ENCODE peak calls at places on chromosomes 11 and 22, in nine cellular contexts. N is stomach; S is ovary; U is coronary artery; X is Panc1; H is sigmoid colon; B is CD4-positive, CD25-positive, alpha-beta regulatory T cell; E is iPS DF 6.9; C is colonic mucosa. Y is an unnamed sample.

GRCh38 chr11:62889484-62890437 is 9.1 kb downstream of the SLC3A2 start:
- DNase-seq in X (peak), H (no peak), C (peak), E (no peak), S (no peak), B (no peak), N (no peak), U (no peak), Y (no peak)

GRCh38 chr11:35751664-35752061 is 89.1 kb downstream of the TRIM44 start:
- DNase-seq in C (no peak), B (no peak), S (no peak), H (no peak), E (no peak), X (no peak), U (no peak), N (no peak), Y (no peak)

GRCh38 chr11:82195251-82195650 is 538.4 kb downstream of the FAM181B start:
- DNase-seq in E (no peak), S (no peak), B (no peak), C (no peak), U (no peak), H (no peak), X (no peak), N (no peak), Y (no peak)

GRCh38 chr11:44726278-44727113 is at the start of gene TSPAN18:
- DNase-seq in S (peak), U (no peak), X (no peak), E (no peak), H (peak), C (peak), N (no peak), B (peak), Y (no peak)

GRCh38 chr22:38756631-38757463 is 1.0 kb upstream of the SUN2 start:
- DNase-seq in H (no peak), E (no peak), X (no peak), C (peak), U (no peak), S (no peak), N (no peak), B (peak), Y (no peak)

GRCh38 chr22:49302530-49302929 is 525.1 kb downstream of the BRD1 start:
- DNase-seq in S (peak), N (peak), C (no peak), E (no peak), U (peak), B (no peak), X (no peak), H (no peak), Y (no peak)

GRCh38 chr11:64870893-64871849 is 7.2 kb downstream of the EHD1 start:
- DNase-seq in X (no peak), S (no peak), C (peak), B (no peak), U (no peak), N (no peak), H (no peak), E (no peak), Y (no peak)

GRCh38 chr11:45805305-45806071 is 539 bp downstream of the SLC35C1 start:
- DNase-seq in H (peak), X (no peak), N (peak), E (no peak), C (no peak), S (peak), B (no peak), U (no peak), Y (no peak)

GRCh38 chr11:35523351-35523768 is 2.1 kb downstream of the PAMR1 start:
- DNase-seq in N (no peak), U (no peak), C (no peak), H (no peak), X (no peak), B (no peak), S (no peak), E (no peak), Y (peak)

GRCh38 chr11:13042873-13043338 is 33.8 kb downstream of the RASSF10 start:
- DNase-seq in U (no peak), X (no peak), S (no peak), N (no peak), H (no peak), E (no peak), C (no peak), B (no peak), Y (no peak)

GRCh38 chr11:35365961-35366360 is 53.4 kb downstream of the SLC1A2 start:
- DNase-seq in C (no peak), H (no peak), U (no peak), N (no peak), S (no peak), B (no peak), X (no peak), E (no peak), Y (no peak)

GRCh38 chr11:93517611-93518010 is 25.6 kb downstream of the SMCO4 start:
- DNase-seq in X (no peak), U (no peak), E (no peak), C (no peak), B (no peak), N (no peak), H (no peak), S (no peak), Y (no peak)

GRCh38 chr22:19631899-19632670 is 82.2 kb upstream of the SEPTIN5 start:
- DNase-seq in U (peak), E (no peak), X (no peak), N (no peak), H (peak), B (no peak), C (no peak), S (no peak), Y (no peak)

GRCh38 chr11:102534261-102534872 is 3.8 kb upstream of the MMP7 start:
- DNase-seq in E (no peak), B (no peak), C (no peak), X (no peak), S (no peak), H (no peak), N (no peak), U (no peak), Y (no peak)

GRCh38 chr22:35863432-35863831 is 145.8 kb downstream of the APOL5 start:
- DNase-seq in U (no peak), B (no peak), S (no peak), H (no peak), X (no peak), N (no peak), E (no peak), C (no peak), Y (no peak)

GRCh38 chr11:27464155-27464759 is 8.3 kb downstream of the LGR4 start:
- DNase-seq in X (no peak), S (no peak), B (no peak), E (no peak), H (no peak), N (no peak), C (peak), U (no peak), Y (no peak)

GRCh38 chr11:65366340-65366773 is 11.8 kb downstream of the TIGD3 start:
- DNase-seq in N (no peak), U (no peak), S (no peak), H (no peak), B (peak), E (no peak), X (peak), C (peak), Y (peak)

GRCh38 chr11:1481861-1482441 is 4.6 kb downstream of the MOB2 start:
- DNase-seq in U (no peak), C (no peak), H (peak), B (no peak), E (no peak), X (no peak), S (peak), N (no peak), Y (no peak)

GRCh38 chr11:96015911-96016565 is 92.1 kb upstream of the MTMR2 start:
- DNase-seq in E (no peak), H (no peak), N (no peak), S (no peak), B (peak), X (no peak), U (no peak), C (no peak), Y (no peak)

GRCh38 chr22:47090591-47091240 is 328.3 kb downstream of the TBC1D22A start:
- DNase-seq in N (no peak), S (no peak), B (no peak), C (no peak), X (no peak), H (no peak), E (no peak), U (no peak), Y (peak)

GRCh38 chr22:26559961-26560575 is 29.9 kb downstream of the TPST2 start:
- DNase-seq in C (no peak), X (no peak), B (no peak), E (no peak), N (no peak), H (no peak), U (no peak), S (no peak), Y (no peak)

GRCh38 chr11:68575025-68575665 is 109.2 kb upstream of the GAL start:
- DNase-seq in X (no peak), E (no peak), S (no peak), H (no peak), U (no peak), C (no peak), N (no peak), B (no peak), Y (no peak)

GRCh38 chr11:59559886-59560285 is 48.5 kb downstream of the OR4D9 start:
- DNase-seq in X (no peak), S (no peak), E (no peak), B (no peak), H (no peak), N (no peak), C (no peak), U (peak), Y (no peak)
- H3K4me3 ChIP-seq in X (peak), S (peak), E (peak), B (peak), H (peak), N (peak), C (peak), U (peak), Y (peak)

GRCh38 chr11:14422052-14422813 is 63.2 kb upstream of the RRAS2 start:
- DNase-seq in N (peak), E (peak), C (peak), H (peak), X (peak), U (peak), B (no peak), S (peak), Y (no peak)

GRCh38 chr11:14420223-14420622 is 61.2 kb upstream of the RRAS2 start:
- DNase-seq in U (no peak), H (no peak), B (no peak), X (no peak), E (no peak), S (no peak), C (no peak), N (no peak), Y (no peak)

GRCh38 chr11:14423633-14424032 is 64.7 kb upstream of the RRAS2 start:
- DNase-seq in B (no peak), U (no peak), N (no peak), C (no peak), E (no peak), S (no peak), X (no peak), H (no peak), Y (no peak)

GRCh38 chr11:14424096-14424495 is 65.1 kb upstream of the RRAS2 start:
- DNase-seq in X (no peak), N (no peak), E (no peak), C (no peak), S (no peak), U (no peak), H (no peak), B (no peak), Y (no peak)

GRCh38 chr11:14422814-14423182 is 63.8 kb upstream of the RRAS2 start:
- DNase-seq in B (no peak), H (no peak), N (no peak), S (no peak), U (no peak), X (no peak), C (no peak), E (no peak), Y (no peak)
- H3K27ac ChIP-seq in B (no peak), H (peak), N (peak), S (no peak), U (peak), X (peak), C (no peak), E (no peak), Y (no peak)

GRCh38 chr11:120381401-120381800 is 45.2 kb downstream of the ARHGEF12 start:
- DNase-seq in S (no peak), N (no peak), U (no peak), B (no peak), C (no peak), X (no peak), H (no peak), E (no peak), Y (no peak)
- H3K4me3 ChIP-seq in S (no peak), N (no peak), U (no peak), B (no peak), C (no peak), X (no peak), H (no peak), E (no peak), Y (no peak)

GRCh38 chr11:112226062-112226921 is at the start of gene PTS:
- DNase-seq in X (no peak), B (peak), H (peak), S (peak), E (peak), U (peak), N (peak), C (peak), Y (no peak)

GRCh38 chr11:112229159-112229558 is 2.9 kb downstream of the PTS start:
- DNase-seq in X (no peak), N (no peak), B (no peak), U (no peak), S (no peak), E (no peak), H (no peak), C (no peak), Y (no peak)

GRCh38 chr11:112228706-112229105 is 2.5 kb downstream of the PTS start:
- DNase-seq in E (no peak), N (no peak), X (no peak), S (no peak), U (no peak), B (no peak), H (no peak), C (no peak), Y (no peak)

GRCh38 chr11:112227002-112227401 is 774 bp downstream of the PTS start:
- DNase-seq in H (no peak), S (peak), X (no peak), U (no peak), N (no peak), C (no peak), B (no peak), E (no peak), Y (no peak)

GRCh38 chr11:112227471-112227870 is 1.2 kb downstream of the PTS start:
- DNase-seq in S (peak), N (no peak), E (no peak), X (no peak), H (no peak), C (no peak), U (no peak), B (no peak), Y (no peak)
- H3K27ac ChIP-seq in S (no peak), N (peak), E (no peak), X (peak), H (peak), C (no peak), U (no peak), B (no peak), Y (no peak)

Y was measured in SK-N-MC.